ENCODE peak calls at places on chromosomes 7 and 10, in seven cellular contexts. One of them, this sample, is unnamed.

GRCh38 chr10:67790534-67791408 is 47.2 kb downstream of the DNAJC12 start:
- DNase-seq in activated CD4-positive, alpha-beta T cell treated with anti-CD3 and anti-CD28 coated beads, Interleukin-2, amount 10 ng/mL, durations not matched to agents 7 days and 5 days: peak
- DNase-seq in fibroblast of lung: peak
- DNase-seq in iPS-NIHi11: no peak
- DNase-seq in nucleus accumbens: no peak
- DNase-seq in AG20443: peak
- DNase-seq in CD14-positive monocyte: no peak
- DNase-seq in this sample: no peak

GRCh38 chr10:51569467-51569866 is 129.9 kb downstream of the CSTF2T start:
- DNase-seq in activated CD4-positive, alpha-beta T cell treated with anti-CD3 and anti-CD28 coated beads, Interleukin-2, amount 10 ng/mL, durations not matched to agents 7 days and 5 days: no peak
- DNase-seq in CD14-positive monocyte: no peak
- DNase-seq in fibroblast of lung: no peak
- DNase-seq in iPS-NIHi11: no peak
- DNase-seq in AG20443: no peak
- DNase-seq in nucleus accumbens: no peak
- DNase-seq in this sample: no peak

GRCh38 chr10:59580257-59580863 is 129.3 kb downstream of the SLC16A9 start:
- DNase-seq in iPS-NIHi11: peak
- DNase-seq in nucleus accumbens: no peak
- DNase-seq in fibroblast of lung: peak
- DNase-seq in CD14-positive monocyte: no peak
- DNase-seq in AG20443: peak
- DNase-seq in activated CD4-positive, alpha-beta T cell treated with anti-CD3 and anti-CD28 coated beads, Interleukin-2, amount 10 ng/mL, durations not matched to agents 7 days and 5 days: no peak
- DNase-seq in this sample: no peak

GRCh38 chr7:16212032-16212431 is 209.3 kb downstream of the CRPPA start:
- DNase-seq in iPS-NIHi11: no peak
- DNase-seq in activated CD4-positive, alpha-beta T cell treated with anti-CD3 and anti-CD28 coated beads, Interleukin-2, amount 10 ng/mL, durations not matched to agents 7 days and 5 days: no peak
- DNase-seq in AG20443: no peak
- DNase-seq in nucleus accumbens: no peak
- DNase-seq in CD14-positive monocyte: no peak
- DNase-seq in fibroblast of lung: no peak
- DNase-seq in this sample: no peak

GRCh38 chr7:116454377-116454776 is 45.2 kb upstream of the CAV2 start:
- DNase-seq in fibroblast of lung: no peak
- DNase-seq in activated CD4-positive, alpha-beta T cell treated with anti-CD3 and anti-CD28 coated beads, Interleukin-2, amount 10 ng/mL, durations not matched to agents 7 days and 5 days: no peak
- DNase-seq in iPS-NIHi11: no peak
- DNase-seq in nucleus accumbens: no peak
- DNase-seq in CD14-positive monocyte: no peak
- DNase-seq in AG20443: no peak
- DNase-seq in this sample: no peak

GRCh38 chr10:104835422-104835821 is 194.3 kb downstream of the SORCS3 start:
- DNase-seq in fibroblast of lung: no peak
- DNase-seq in AG20443: no peak
- DNase-seq in CD14-positive monocyte: no peak
- DNase-seq in activated CD4-positive, alpha-beta T cell treated with anti-CD3 and anti-CD28 coated beads, Interleukin-2, amount 10 ng/mL, durations not matched to agents 7 days and 5 days: no peak
- DNase-seq in nucleus accumbens: no peak
- DNase-seq in iPS-NIHi11: no peak
- DNase-seq in this sample: no peak

GRCh38 chr7:41979834-41980307 is 257.1 kb downstream of the GLI3 start:
- DNase-seq in nucleus accumbens: no peak
- DNase-seq in activated CD4-positive, alpha-beta T cell treated with anti-CD3 and anti-CD28 coated beads, Interleukin-2, amount 10 ng/mL, durations not matched to agents 7 days and 5 days: no peak
- DNase-seq in CD14-positive monocyte: no peak
- DNase-seq in AG20443: peak
- DNase-seq in iPS-NIHi11: peak
- DNase-seq in fibroblast of lung: peak
- DNase-seq in this sample: no peak

GRCh38 chr7:66974986-66975590 is 20.3 kb downstream of the SBDS start:
- DNase-seq in fibroblast of lung: no peak
- DNase-seq in nucleus accumbens: no peak
- DNase-seq in iPS-NIHi11: peak
- DNase-seq in CD14-positive monocyte: no peak
- DNase-seq in activated CD4-positive, alpha-beta T cell treated with anti-CD3 and anti-CD28 coated beads, Interleukin-2, amount 10 ng/mL, durations not matched to agents 7 days and 5 days: no peak
- DNase-seq in AG20443: no peak
- DNase-seq in this sample: no peak

GRCh38 chr7:80154656-80155325 is 20.2 kb downstream of the GNAI1 start:
- DNase-seq in activated CD4-positive, alpha-beta T cell treated with anti-CD3 and anti-CD28 coated beads, Interleukin-2, amount 10 ng/mL, durations not matched to agents 7 days and 5 days: no peak
- DNase-seq in AG20443: no peak
- DNase-seq in nucleus accumbens: no peak
- DNase-seq in fibroblast of lung: peak
- DNase-seq in iPS-NIHi11: no peak
- DNase-seq in CD14-positive monocyte: no peak
- DNase-seq in this sample: no peak

GRCh38 chr7:2651847-2652735 is 20.3 kb downstream of the TTYH3 start:
- DNase-seq in iPS-NIHi11: no peak
- DNase-seq in nucleus accumbens: no peak
- DNase-seq in AG20443: no peak
- DNase-seq in fibroblast of lung: no peak
- DNase-seq in CD14-positive monocyte: no peak
- DNase-seq in activated CD4-positive, alpha-beta T cell treated with anti-CD3 and anti-CD28 coated beads, Interleukin-2, amount 10 ng/mL, durations not matched to agents 7 days and 5 days: no peak
- DNase-seq in this sample: no peak

GRCh38 chr7:127486654-127487053 is 94.1 kb upstream of the ZNF800 start:
- DNase-seq in activated CD4-positive, alpha-beta T cell treated with anti-CD3 and anti-CD28 coated beads, Interleukin-2, amount 10 ng/mL, durations not matched to agents 7 days and 5 days: no peak
- DNase-seq in nucleus accumbens: no peak
- DNase-seq in AG20443: no peak
- DNase-seq in fibroblast of lung: no peak
- DNase-seq in CD14-positive monocyte: no peak
- DNase-seq in iPS-NIHi11: peak
- DNase-seq in this sample: no peak

GRCh38 chr7:107613948-107614347 is 33.9 kb downstream of the BCAP29 start:
- DNase-seq in fibroblast of lung: peak
- DNase-seq in activated CD4-positive, alpha-beta T cell treated with anti-CD3 and anti-CD28 coated beads, Interleukin-2, amount 10 ng/mL, durations not matched to agents 7 days and 5 days: no peak
- DNase-seq in CD14-positive monocyte: no peak
- DNase-seq in AG20443: peak
- DNase-seq in nucleus accumbens: no peak
- DNase-seq in iPS-NIHi11: no peak
- DNase-seq in this sample: no peak

GRCh38 chr7:27105161-27106122 is 3.0 kb upstream of the HOXA2 start:
- DNase-seq in iPS-NIHi11: no peak
- DNase-seq in fibroblast of lung: peak
- DNase-seq in AG20443: no peak
- DNase-seq in CD14-positive monocyte: no peak
- DNase-seq in activated CD4-positive, alpha-beta T cell treated with anti-CD3 and anti-CD28 coated beads, Interleukin-2, amount 10 ng/mL, durations not matched to agents 7 days and 5 days: no peak
- DNase-seq in nucleus accumbens: no peak
- DNase-seq in this sample: no peak

GRCh38 chr7:99365318-99366141 is 9.0 kb upstream of the ARPC1B start:
- DNase-seq in iPS-NIHi11: peak
- DNase-seq in activated CD4-positive, alpha-beta T cell treated with anti-CD3 and anti-CD28 coated beads, Interleukin-2, amount 10 ng/mL, durations not matched to agents 7 days and 5 days: peak
- DNase-seq in nucleus accumbens: no peak
- DNase-seq in CD14-positive monocyte: peak
- DNase-seq in AG20443: no peak
- DNase-seq in fibroblast of lung: no peak
- DNase-seq in this sample: no peak

GRCh38 chr7:55774327-55775050 is 88.1 kb downstream of the SEPTIN14 start:
- DNase-seq in iPS-NIHi11: peak
- DNase-seq in nucleus accumbens: peak
- DNase-seq in CD14-positive monocyte: no peak
- DNase-seq in activated CD4-positive, alpha-beta T cell treated with anti-CD3 and anti-CD28 coated beads, Interleukin-2, amount 10 ng/mL, durations not matched to agents 7 days and 5 days: no peak
- DNase-seq in fibroblast of lung: no peak
- DNase-seq in AG20443: no peak
- DNase-seq in this sample: peak

GRCh38 chr10:1199897-1200721 is 143.9 kb downstream of the WDR37 start:
- DNase-seq in iPS-NIHi11: no peak
- DNase-seq in nucleus accumbens: peak
- DNase-seq in activated CD4-positive, alpha-beta T cell treated with anti-CD3 and anti-CD28 coated beads, Interleukin-2, amount 10 ng/mL, durations not matched to agents 7 days and 5 days: no peak
- DNase-seq in AG20443: no peak
- DNase-seq in fibroblast of lung: no peak
- DNase-seq in CD14-positive monocyte: no peak
- DNase-seq in this sample: no peak

GRCh38 chr7:34039033-34039432 is 133.7 kb downstream of the BMPER start:
- DNase-seq in nucleus accumbens: no peak
- DNase-seq in AG20443: no peak
- DNase-seq in activated CD4-positive, alpha-beta T cell treated with anti-CD3 and anti-CD28 coated beads, Interleukin-2, amount 10 ng/mL, durations not matched to agents 7 days and 5 days: no peak
- DNase-seq in CD14-positive monocyte: no peak
- DNase-seq in fibroblast of lung: no peak
- DNase-seq in iPS-NIHi11: no peak
- DNase-seq in this sample: no peak

GRCh38 chr10:91051834-91052233 is 130.9 kb upstream of the ANKRD1 start:
- DNase-seq in fibroblast of lung: peak
- DNase-seq in iPS-NIHi11: no peak
- DNase-seq in AG20443: peak
- DNase-seq in CD14-positive monocyte: no peak
- DNase-seq in nucleus accumbens: peak
- DNase-seq in activated CD4-positive, alpha-beta T cell treated with anti-CD3 and anti-CD28 coated beads, Interleukin-2, amount 10 ng/mL, durations not matched to agents 7 days and 5 days: no peak
- DNase-seq in this sample: no peak

GRCh38 chr7:4682621-4683042 is 537 bp downstream of the FOXK1 start:
- DNase-seq in activated CD4-positive, alpha-beta T cell treated with anti-CD3 and anti-CD28 coated beads, Interleukin-2, amount 10 ng/mL, durations not matched to agents 7 days and 5 days: peak
- DNase-seq in iPS-NIHi11: peak
- DNase-seq in fibroblast of lung: peak
- DNase-seq in AG20443: no peak
- DNase-seq in nucleus accumbens: peak
- DNase-seq in CD14-positive monocyte: peak
- DNase-seq in this sample: no peak

GRCh38 chr10:42769653-42770052 is 12.9 kb upstream of the BMS1 start:
- DNase-seq in activated CD4-positive, alpha-beta T cell treated with anti-CD3 and anti-CD28 coated beads, Interleukin-2, amount 10 ng/mL, durations not matched to agents 7 days and 5 days: no peak
- DNase-seq in CD14-positive monocyte: no peak
- DNase-seq in iPS-NIHi11: peak
- DNase-seq in fibroblast of lung: no peak
- DNase-seq in nucleus accumbens: no peak
- DNase-seq in AG20443: peak
- DNase-seq in this sample: no peak

GRCh38 chr7:111499027-111499426 is 63.3 kb downstream of the IMMP2L start:
- DNase-seq in nucleus accumbens: no peak
- DNase-seq in activated CD4-positive, alpha-beta T cell treated with anti-CD3 and anti-CD28 coated beads, Interleukin-2, amount 10 ng/mL, durations not matched to agents 7 days and 5 days: no peak
- DNase-seq in CD14-positive monocyte: no peak
- DNase-seq in AG20443: peak
- DNase-seq in iPS-NIHi11: no peak
- DNase-seq in fibroblast of lung: peak
- DNase-seq in this sample: peak

GRCh38 chr10:85612833-85613232 is 753.8 kb downstream of the GRID1 start:
- DNase-seq in AG20443: no peak
- DNase-seq in nucleus accumbens: no peak
- DNase-seq in activated CD4-positive, alpha-beta T cell treated with anti-CD3 and anti-CD28 coated beads, Interleukin-2, amount 10 ng/mL, durations not matched to agents 7 days and 5 days: peak
- DNase-seq in iPS-NIHi11: peak
- DNase-seq in CD14-positive monocyte: no peak
- DNase-seq in fibroblast of lung: no peak
- DNase-seq in this sample: no peak

GRCh38 chr7:151756076-151756731 is 120.7 kb downstream of the PRKAG2 start:
- DNase-seq in nucleus accumbens: no peak
- DNase-seq in iPS-NIHi11: no peak
- DNase-seq in activated CD4-positive, alpha-beta T cell treated with anti-CD3 and anti-CD28 coated beads, Interleukin-2, amount 10 ng/mL, durations not matched to agents 7 days and 5 days: peak
- DNase-seq in AG20443: peak
- DNase-seq in CD14-positive monocyte: peak
- DNase-seq in fibroblast of lung: peak
- DNase-seq in this sample: no peak

GRCh38 chr7:129494041-129494440 is 8.3 kb upstream of the SMKR1 start:
- DNase-seq in nucleus accumbens: no peak
- DNase-seq in CD14-positive monocyte: no peak
- DNase-seq in AG20443: peak
- DNase-seq in iPS-NIHi11: no peak
- DNase-seq in fibroblast of lung: peak
- DNase-seq in activated CD4-positive, alpha-beta T cell treated with anti-CD3 and anti-CD28 coated beads, Interleukin-2, amount 10 ng/mL, durations not matched to agents 7 days and 5 days: peak
- DNase-seq in this sample: no peak